ENCODE peak calls at places on chromosome 18, in six cellular contexts. K is GM23248, H is neuronal stem cell, Q is hepatocyte, N is neural progenitor cell, G is mammary epithelial cell. Z is an unnamed sample.

GRCh38 chr18:74831571-74832250 is 234.0 kb downstream of the ZNF407 start:
- DNase-seq in K (peak), H (no peak), Q (no peak), N (no peak), G (peak), Z (no peak)

GRCh38 chr18:22525883-22526282 is 108.2 kb upstream of the CTAGE1 start:
- DNase-seq in K (no peak), H (no peak), Q (no peak), N (no peak), G (no peak), Z (no peak)

GRCh38 chr18:60413944-60414547 is 41.5 kb upstream of the MC4R start:
- DNase-seq in K (peak), H (no peak), Q (peak), N (peak), G (peak), Z (peak)

GRCh38 chr18:58699551-58699950 is 28.3 kb downstream of the MALT1 start:
- DNase-seq in K (peak), H (no peak), Q (peak), N (no peak), G (no peak), Z (no peak)

GRCh38 chr18:29060349-29060748 is 883.4 kb upstream of the CDH2 start:
- DNase-seq in K (no peak), H (no peak), Q (no peak), N (no peak), G (no peak), Z (no peak)

GRCh38 chr18:26710460-26711096 is 154.9 kb downstream of the AQP4 start:
- DNase-seq in K (no peak), H (no peak), Q (no peak), N (no peak), G (no peak), Z (no peak)

GRCh38 chr18:67771271-67771670 is 254.8 kb upstream of the DSEL start:
- DNase-seq in K (peak), H (no peak), Q (no peak), N (no peak), G (peak), Z (peak)

GRCh38 chr18:48023334-48024008 is 93.0 kb upstream of the SMAD2 start:
- DNase-seq in K (peak), H (peak), Q (peak), N (peak), G (peak), Z (peak)

GRCh38 chr18:76374330-76375281 is 120.4 kb downstream of the ZNF516 start:
- DNase-seq in K (no peak), H (no peak), Q (no peak), N (no peak), G (no peak), Z (no peak)

GRCh38 chr18:75070625-75071483 is 138.1 kb downstream of the PTGR3 start:
- DNase-seq in K (peak), H (no peak), Q (peak), N (no peak), G (peak), Z (peak)

GRCh38 chr18:72223733-72224132 is 320.4 kb downstream of the CBLN2 start:
- DNase-seq in K (no peak), H (no peak), Q (no peak), N (no peak), G (no peak), Z (no peak)

GRCh38 chr18:33735428-33735827 is 157.4 kb downstream of the ASXL3 start:
- DNase-seq in K (no peak), H (no peak), Q (no peak), N (no peak), G (no peak), Z (no peak)

GRCh38 chr18:58996131-58996632 is 131.5 kb downstream of the ZNF532 start:
- DNase-seq in K (peak), H (no peak), Q (peak), N (no peak), G (no peak), Z (peak)

GRCh38 chr18:7514796-7515440 is 52.2 kb upstream of the PTPRM start:
- DNase-seq in K (no peak), H (peak), Q (peak), N (peak), G (peak), Z (peak)

GRCh38 chr18:3493501-3494244 is 43.7 kb downstream of the TGIF1 start:
- DNase-seq in K (no peak), H (no peak), Q (no peak), N (peak), G (no peak), Z (no peak)
- H3K4me2 ChIP-seq in K (no peak), H (no peak), Q (no peak), N (no peak), G (no peak), Z (no peak)

GRCh38 chr18:46211816-46212215 is 107.6 kb downstream of the HAUS1 start:
- DNase-seq in K (peak), H (no peak), Q (no peak), N (no peak), G (no peak), Z (peak)
- H3K4me2 ChIP-seq in K (peak), H (no peak), Q (no peak), N (no peak), G (no peak), Z (no peak)

DNA sequence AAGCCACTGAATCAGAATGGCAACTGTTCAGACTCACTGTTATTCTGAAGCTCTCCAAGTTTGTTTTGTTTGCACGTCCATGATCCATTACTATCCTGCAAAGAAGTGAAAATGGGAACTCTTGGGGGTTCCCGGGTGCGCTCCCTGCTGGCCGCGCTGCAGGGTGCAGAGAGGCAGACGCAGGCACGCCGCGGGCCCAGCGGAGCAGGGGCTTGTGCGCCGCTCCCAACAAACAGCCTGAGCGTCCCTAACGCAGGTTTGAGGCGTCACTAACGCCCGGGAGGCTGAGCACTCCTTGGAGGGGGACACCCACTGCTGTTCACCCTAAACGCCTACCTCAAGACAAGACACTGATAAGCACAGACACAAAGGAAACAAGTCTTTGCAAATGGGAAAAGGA is 14.3 kb upstream of the PIEZO2 start:
- DNase-seq in K (no peak), H (no peak), Q (peak), N (peak), G (no peak), Z (no peak)
- H3K4me2 ChIP-seq in K (no peak), H (no peak), Q (peak), N (peak), G (no peak), Z (no peak)

GRCh38 chr18:13220326-13220991 is 1.9 kb downstream of the LDLRAD4 start:
- DNase-seq in K (no peak), H (no peak), Q (peak), N (no peak), G (no peak), Z (no peak)

GRCh38 chr18:13217971-13218375 is 587 bp upstream of the LDLRAD4 start:
- DNase-seq in K (no peak), H (no peak), Q (no peak), N (peak), G (no peak), Z (peak)

GRCh38 chr18:13218376-13219011 is at the start of gene LDLRAD4:
- DNase-seq in K (peak), H (peak), Q (peak), N (peak), G (no peak), Z (peak)

GRCh38 chr18:13219576-13219975 is 1.0 kb downstream of the LDLRAD4 start:
- DNase-seq in K (no peak), H (no peak), Q (no peak), N (no peak), G (no peak), Z (no peak)

GRCh38 chr18:13219012-13219396 is 444 bp downstream of the LDLRAD4 start:
- DNase-seq in K (no peak), H (no peak), Q (no peak), N (peak), G (no peak), Z (no peak)
- H3K4me2 ChIP-seq in K (no peak), H (peak), Q (peak), N (peak), G (no peak), Z (no peak)

GRCh38 chr18:45617284-45617683 is 2.0 kb downstream of the SLC14A2 start:
- DNase-seq in K (peak), H (no peak), Q (peak), N (no peak), G (peak), Z (peak)
- H3K4me2 ChIP-seq in K (no peak), H (no peak), Q (no peak), N (no peak), G (peak), Z (peak)